ENCODE peak calls at places on chromosome 14, in four cellular contexts. X, Y, U and R are unnamed samples.

GRCh38 chr14:101506211-101506920 is 54.9 kb upstream of the DIO3 start:
- DNase-seq in X (no peak), Y (no peak), U (no peak), R (no peak)

GRCh38 chr14:96079066-96079465 is 39.9 kb downstream of the C14orf132 start:
- DNase-seq in X (no peak), Y (no peak), U (no peak), R (no peak)

GRCh38 chr14:45103806-45104205 is 19.9 kb downstream of the PRPF39 start:
- DNase-seq in X (no peak), Y (no peak), U (no peak), R (no peak)

GRCh38 chr14:85824526-85824925 is 294.6 kb downstream of the FLRT2 start:
- DNase-seq in X (no peak), Y (no peak), U (no peak), R (no peak)

GRCh38 chr14:72617391-72618011 is 276.4 kb downstream of the DPF3 start:
- DNase-seq in X (no peak), Y (peak), U (no peak), R (peak)

GRCh38 chr14:103232338-103232808 is 101.7 kb upstream of the EIF5 start:
- DNase-seq in X (no peak), Y (no peak), U (peak), R (no peak)

GRCh38 chr14:100332797-100333196 is 9.7 kb downstream of the SLC25A47 start:
- DNase-seq in X (no peak), Y (no peak), U (no peak), R (no peak)

GRCh38 chr14:64410084-64410774 is 22.1 kb downstream of the MTHFD1 start:
- DNase-seq in X (peak), Y (peak), U (no peak), R (peak)

GRCh38 chr14:44041700-44042099 is 465.4 kb downstream of the FSCB start:
- DNase-seq in X (no peak), Y (no peak), U (no peak), R (no peak)

GRCh38 chr14:23147676-23148075 is 28.6 kb upstream of the CEBPE start:
- DNase-seq in X (peak), Y (peak), U (no peak), R (no peak)

GRCh38 chr14:36671149-36671548 is 9.5 kb downstream of the PAX9 start:
- DNase-seq in X (no peak), Y (no peak), U (no peak), R (no peak)
- H3K4me3 ChIP-seq in X (no peak), Y (no peak), U (no peak), R (no peak)

DNA sequence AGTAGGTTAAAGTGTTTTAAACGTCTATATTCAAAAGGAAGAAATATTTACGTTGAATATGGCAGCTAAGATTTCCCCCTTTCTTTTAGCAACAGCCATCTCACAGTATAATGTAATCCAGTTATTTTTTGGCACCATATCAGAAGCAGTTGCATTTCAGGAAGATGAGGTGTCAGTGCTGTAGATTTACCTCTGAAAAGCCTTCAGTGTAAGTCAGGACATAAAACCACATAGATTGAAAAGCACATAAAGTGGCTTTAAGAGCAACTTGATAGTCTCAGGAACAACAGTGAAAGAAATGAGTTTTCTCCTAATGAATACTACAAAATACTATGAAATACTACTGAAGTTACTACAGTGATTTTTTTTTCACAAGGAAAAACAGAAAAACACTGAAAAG is 6.9 kb downstream of the MLH3 start:
- DNase-seq in X (peak), Y (peak), U (no peak), R (peak)
- H3K4me3 ChIP-seq in X (no peak), Y (no peak), U (no peak), R (no peak)

GRCh38 chr14:105528197-105528858 is 1.9 kb downstream of the TMEM121 start:
- DNase-seq in X (peak), Y (peak), U (peak), R (peak)
- H3K4me3 ChIP-seq in X (peak), Y (peak), U (peak), R (peak)

GRCh38 chr14:104664588-104664987 is 24.8 kb upstream of the INF2 start:
- DNase-seq in X (no peak), Y (no peak), U (no peak), R (no peak)
- H3K4me3 ChIP-seq in X (no peak), Y (no peak), U (no peak), R (no peak)

GRCh38 chr14:37196604-37197420 is 925 bp upstream of the MIPOL1 start:
- DNase-seq in X (no peak), Y (no peak), U (no peak), R (no peak)
- H3K4me3 ChIP-seq in X (peak), Y (peak), U (no peak), R (peak)

GRCh38 chr14:94388027-94388895 is at the start of gene SERPINA1:
- DNase-seq in X (peak), Y (no peak), U (no peak), R (no peak)

GRCh38 chr14:94388896-94389469 is 581 bp upstream of the SERPINA1 start:
- DNase-seq in X (no peak), Y (no peak), U (no peak), R (no peak)

GRCh38 chr14:94386085-94387031 is 2.0 kb downstream of the SERPINA1 start:
- DNase-seq in X (no peak), Y (no peak), U (no peak), R (no peak)

GRCh38 chr14:94385553-94386057 is 2.8 kb downstream of the SERPINA1 start:
- DNase-seq in X (no peak), Y (no peak), U (no peak), R (no peak)

GRCh38 chr14:94387051-94388026 is 1.1 kb downstream of the SERPINA1 start:
- DNase-seq in X (no peak), Y (no peak), U (no peak), R (peak)
- H3K4me3 ChIP-seq in X (no peak), Y (no peak), U (no peak), R (no peak)

GRCh38 chr14:91231446-91231845 is 13.1 kb downstream of the GPR68 start:
- DNase-seq in X (peak), Y (no peak), U (no peak), R (peak)
- H3K4me3 ChIP-seq in X (no peak), Y (no peak), U (no peak), R (no peak)

GRCh38 chr14:31403707-31404106 is 16.6 kb downstream of the HEATR5A start:
- DNase-seq in X (no peak), Y (no peak), U (no peak), R (no peak)

GRCh38 chr14:31402764-31403163 is 17.6 kb downstream of the HEATR5A start:
- DNase-seq in X (no peak), Y (peak), U (no peak), R (no peak)

GRCh38 chr14:31395572-31396205 is 24.7 kb downstream of the HEATR5A start:
- DNase-seq in X (no peak), Y (peak), U (no peak), R (no peak)

GRCh38 chr14:31401369-31401932 is 18.9 kb downstream of the HEATR5A start:
- DNase-seq in X (no peak), Y (no peak), U (no peak), R (no peak)

GRCh38 chr14:31400031-31400638 is 20.2 kb downstream of the HEATR5A start:
- DNase-seq in X (no peak), Y (no peak), U (no peak), R (no peak)
- H3K4me3 ChIP-seq in X (no peak), Y (no peak), U (no peak), R (no peak)

GRCh38 chr14:37590810-37591139 is 4.3 kb downstream of the FOXA1 start:
- DNase-seq in X (no peak), Y (no peak), U (no peak), R (no peak)

GRCh38 chr14:37588667-37588955 is 6.4 kb downstream of the FOXA1 start:
- DNase-seq in X (no peak), Y (no peak), U (no peak), R (no peak)

GRCh38 chr14:37587881-37588666 is 7.0 kb downstream of the FOXA1 start:
- DNase-seq in X (no peak), Y (no peak), U (no peak), R (no peak)

GRCh38 chr14:37590096-37590809 is 4.8 kb downstream of the FOXA1 start:
- DNase-seq in X (no peak), Y (no peak), U (no peak), R (no peak)

GRCh38 chr14:37588956-37589737 is 5.9 kb downstream of the FOXA1 start:
- DNase-seq in X (no peak), Y (no peak), U (no peak), R (no peak)
- H3K4me3 ChIP-seq in X (no peak), Y (no peak), U (no peak), R (no peak)